ENCODE peak calls at places on chromosomes 1 and 21, in four cellular contexts. X is small intestine, D is pancreas, Z is tibial artery. G is an unnamed sample. For H3K36me3, the result is how much of the 10 kb centered on the place peaks cover.

GRCh38 chr1:37076168-37076567 is 41.9 kb upstream of the GRIK3 start:
- DNase-seq in X (no peak), D (no peak), Z (no peak), G (no peak)

GRCh38 chr1:108119500-108119899 is 80.6 kb downstream of the SLC25A24 start:
- DNase-seq in X (no peak), D (no peak), Z (no peak), G (no peak)

GRCh38 chr1:213357403-213357802 is 306.4 kb downstream of the RPS6KC1 start:
- DNase-seq in X (no peak), D (no peak), Z (no peak), G (no peak)

GRCh38 chr1:7827134-7827955 is 25.5 kb downstream of the UTS2 start:
- DNase-seq in X (peak), D (no peak), Z (no peak), G (no peak)

GRCh38 chr1:109425902-109426277 is 358 bp downstream of the PSMA5 start:
- DNase-seq in X (peak), D (no peak), Z (no peak), G (no peak)

GRCh38 chr1:68808351-68808750 is 311.5 kb upstream of the DEPDC1 start:
- DNase-seq in X (no peak), D (no peak), Z (no peak), G (no peak)

GRCh38 chr1:115827452-115827851 is 13.5 kb downstream of the NHLH2 start:
- DNase-seq in X (no peak), D (no peak), Z (no peak), G (no peak)

GRCh38 chr1:154698320-154699096 is 90.5 kb upstream of the ADAR start:
- DNase-seq in X (peak), D (peak), Z (no peak), G (peak)

GRCh38 chr21:39385299-39386145 is 36.6 kb upstream of the HMGN1 start:
- DNase-seq in X (peak), D (peak), Z (peak), G (peak)

GRCh38 chr1:175191654-175192053 is 922 bp downstream of the KIAA0040 start:
- DNase-seq in X (peak), D (peak), Z (no peak), G (no peak)

GRCh38 chr1:98704474-98704873 is 43.0 kb downstream of the SNX7 start:
- DNase-seq in X (no peak), D (no peak), Z (no peak), G (no peak)

GRCh38 chr1:177912991-177913390 is 56.9 kb downstream of the SEC16B start:
- DNase-seq in X (peak), D (peak), Z (no peak), G (no peak)

GRCh38 chr1:30675289-30675688 is 48.1 kb downstream of the MATN1 start:
- DNase-seq in X (no peak), D (no peak), Z (no peak), G (no peak)

GRCh38 chr1:217917277-217917887 is 286.2 kb downstream of the SPATA17 start:
- DNase-seq in X (peak), D (no peak), Z (no peak), G (no peak)

GRCh38 chr1:205542367-205542766 is 37.9 kb downstream of the CDK18 start:
- DNase-seq in X (no peak), D (no peak), Z (no peak), G (no peak)

GRCh38 chr1:24386241-24386640 is 27.3 kb downstream of the STPG1 start:
- DNase-seq in X (no peak), D (no peak), Z (no peak), G (no peak)

GRCh38 chr21:21968810-21969588 is 970.8 kb downstream of the NCAM2 start:
- DNase-seq in X (no peak), D (no peak), Z (no peak), G (no peak)

GRCh38 chr1:62595647-62596046 is 1.7 kb upstream of the ANGPTL3 start:
- DNase-seq in X (no peak), D (no peak), Z (no peak), G (no peak)

GRCh38 chr1:204285438-204286322 is 71.9 kb upstream of the GOLT1A start:
- DNase-seq in X (peak), D (no peak), Z (no peak), G (no peak)

GRCh38 chr1:154694995-154695394 is 87.0 kb upstream of the ADAR start:
- DNase-seq in X (no peak), D (no peak), Z (no peak), G (no peak)

GRCh38 chr1:154178006-154178405 is 13.9 kb downstream of the TPM3 start:
- DNase-seq in X (no peak), D (no peak), Z (no peak), G (no peak)

GRCh38 chr1:31694910-31695300 is 8.9 kb downstream of the COL16A1 start:
- DNase-seq in X (no peak), D (no peak), Z (no peak), G (no peak)

GRCh38 chr1:172629170-172629569 is 29.7 kb upstream of the FASLG start:
- DNase-seq in X (no peak), D (no peak), Z (no peak), G (no peak)

GRCh38 chr21:36471254-36471723 is 8.6 kb downstream of the CLDN14 start:
- DNase-seq in X (no peak), D (no peak), Z (no peak), G (no peak)

GRCh38 chr1:17397910-17398700 is 26.1 kb downstream of the PADI6 start:
- DNase-seq in X (no peak), D (no peak), Z (no peak), G (no peak)

GRCh38 chr1:35085421-35085820 is 6.2 kb downstream of the ZMYM1 start:
- DNase-seq in X (no peak), D (no peak), Z (no peak), G (no peak)

GRCh38 chr21:32889596-32889995 is 118.0 kb upstream of the PAXBP1 start:
- DNase-seq in X (no peak), D (no peak), Z (no peak), G (no peak)

GRCh38 chr1:63946866-63947491 is 173.2 kb downstream of the ROR1 start:
- DNase-seq in X (no peak), D (peak), Z (peak), G (no peak)

GRCh38 chr1:230641346-230641745 is 935 bp upstream of the COG2 start:
- DNase-seq in X (no peak), D (no peak), Z (no peak), G (no peak)

GRCh38 chr1:163162281-163162937 is 40.3 kb downstream of the RGS5 start:
- DNase-seq in X (no peak), D (no peak), Z (no peak), G (no peak)

GRCh38 chr1:234643850-234644134 is 33.8 kb upstream of the IRF2BP2 start:
- DNase-seq in X (no peak), D (no peak), Z (no peak), G (no peak)

GRCh38 chr1:91608876-91609275 is 108.2 kb downstream of the CDC7 start:
- DNase-seq in X (no peak), D (no peak), Z (no peak), G (no peak)

DNA sequence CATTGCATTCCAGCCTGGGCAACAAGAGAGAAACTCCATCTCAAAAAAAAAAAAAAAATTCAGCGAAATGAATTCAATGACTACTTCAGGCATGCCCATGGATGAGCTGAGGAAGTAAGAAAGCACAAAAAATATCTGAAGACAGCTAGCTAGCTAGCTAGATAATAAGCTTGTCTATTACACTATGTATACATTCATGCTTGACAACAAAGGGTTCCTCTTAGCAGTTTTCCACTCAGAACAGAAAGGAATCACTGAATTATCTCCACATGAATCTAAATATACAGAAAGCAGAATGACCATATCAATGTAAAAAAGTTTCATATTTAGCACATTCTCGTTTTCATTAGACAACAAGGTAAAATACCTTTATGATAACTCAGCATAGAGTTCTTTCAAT is 32.1 kb downstream of the USP48 start:
- DNase-seq in X (no peak), D (no peak), Z (no peak), G (no peak)
- H3K36me3 ChIP-seq in X (under half), D (under half), Z (half or more), G (half or more)

DNA sequence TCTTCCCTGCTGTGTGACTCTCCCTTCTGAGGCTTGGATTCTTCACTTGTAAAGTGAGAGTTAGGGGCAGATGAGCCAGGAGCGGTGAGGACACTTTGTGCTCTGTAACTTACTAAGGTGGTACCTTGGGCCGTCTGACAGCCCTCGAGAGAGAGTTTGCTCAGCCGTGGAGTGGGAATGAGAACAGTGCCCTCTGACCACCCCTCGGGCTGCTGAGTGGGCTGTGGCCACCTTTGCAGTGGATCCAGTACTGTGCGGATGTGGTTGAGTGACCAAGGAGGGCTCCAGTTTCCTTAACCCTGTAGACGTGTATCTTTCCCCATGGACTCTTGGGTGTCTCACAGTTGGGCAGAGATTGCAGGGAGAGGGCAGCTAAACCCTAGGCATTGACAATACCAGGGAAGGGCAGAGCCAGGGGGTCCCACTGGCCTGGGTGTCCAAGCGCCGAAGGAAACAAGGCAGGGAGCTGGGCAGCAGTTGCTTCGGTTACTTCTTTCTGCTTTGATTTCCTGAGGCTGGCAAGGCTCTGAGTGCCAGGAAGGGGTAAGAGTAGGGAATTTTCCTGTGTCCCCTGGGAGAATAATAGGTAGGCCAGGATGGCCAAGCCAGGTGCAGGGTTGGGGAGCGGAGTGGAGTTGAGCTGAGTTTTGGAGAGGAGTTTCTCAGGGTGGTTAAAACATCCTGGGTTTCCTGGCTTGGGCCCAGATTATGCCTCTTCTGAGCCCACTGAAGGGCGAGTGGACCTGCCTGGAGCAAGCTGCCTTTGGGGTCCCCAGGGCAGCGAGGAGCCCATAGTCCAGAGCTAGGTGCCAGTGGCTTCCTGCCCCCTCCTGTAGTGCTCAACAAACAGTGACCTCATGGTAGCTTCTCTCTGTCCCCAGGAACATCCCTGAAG is 27.6 kb downstream of the HMGCS2 start:
- DNase-seq in X (no peak), D (no peak), Z (no peak), G (no peak)
- H3K36me3 ChIP-seq in X (under half), D (under half), Z (under half), G (under half)

DNA sequence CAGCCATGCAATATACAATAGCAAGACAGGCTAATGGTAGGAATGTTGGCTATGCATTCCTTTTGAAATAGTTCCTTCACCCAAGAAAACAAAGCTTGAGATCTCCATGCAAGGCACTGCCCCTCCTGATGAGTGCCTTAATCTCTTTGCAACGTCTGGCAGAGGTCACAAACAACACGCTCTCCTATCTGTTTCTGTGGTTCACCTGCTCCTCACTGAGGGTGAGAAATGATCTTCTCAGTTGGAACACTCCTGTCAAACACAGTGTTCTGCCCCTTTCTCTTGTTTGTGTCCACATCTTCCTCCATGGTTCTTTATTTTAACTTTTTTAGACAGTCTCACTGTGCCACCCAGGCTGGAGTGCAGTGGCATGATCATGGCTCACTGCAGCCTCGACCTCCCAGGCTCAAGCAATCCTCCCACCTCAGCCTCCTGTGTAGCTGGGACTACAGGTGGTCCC is 21.2 kb upstream of the XPR1 start:
- DNase-seq in X (no peak), D (no peak), Z (no peak), G (no peak)
- H3K36me3 ChIP-seq in X (under half), D (under half), Z (under half), G (under half)

GRCh38 chr1:93360111-93360510 is 14.4 kb downstream of the DR1 start:
- DNase-seq in X (no peak), D (no peak), Z (no peak), G (no peak)

GRCh38 chr1:93362237-93362636 is 16.5 kb downstream of the DR1 start:
- DNase-seq in X (peak), D (no peak), Z (no peak), G (no peak)

GRCh38 chr1:93354749-93355148 is 9.0 kb downstream of the DR1 start:
- DNase-seq in X (no peak), D (no peak), Z (no peak), G (no peak)

GRCh38 chr1:93357242-93357641 is 11.5 kb downstream of the DR1 start:
- DNase-seq in X (no peak), D (no peak), Z (no peak), G (no peak)

GRCh38 chr1:93358293-93358692 is 12.6 kb downstream of the DR1 start:
- DNase-seq in X (no peak), D (no peak), Z (no peak), G (no peak)
- H3K36me3 ChIP-seq in X (under half), D (under half), Z (under half), G (under half)

GRCh38 chr1:202692959-202693555 is 17.2 kb downstream of the SYT2 start:
- DNase-seq in X (peak), D (peak), Z (peak), G (peak)

GRCh38 chr1:202689082-202689481 is 21.2 kb downstream of the SYT2 start:
- DNase-seq in X (no peak), D (no peak), Z (no peak), G (no peak)

GRCh38 chr1:202694354-202694753 is 15.9 kb downstream of the SYT2 start:
- DNase-seq in X (no peak), D (no peak), Z (no peak), G (no peak)

GRCh38 chr1:202689493-202690342 is 20.5 kb downstream of the SYT2 start:
- DNase-seq in X (no peak), D (no peak), Z (no peak), G (no peak)

GRCh38 chr1:202691846-202692245 is 18.4 kb downstream of the SYT2 start:
- DNase-seq in X (no peak), D (no peak), Z (no peak), G (no peak)
- H3K36me3 ChIP-seq in X (under half), D (under half), Z (under half), G (under half)

GRCh38 chr1:67418839-67419586 is 11.2 kb downstream of the SERBP1 start:
- DNase-seq in X (peak), D (no peak), Z (no peak), G (no peak)
- H3K36me3 ChIP-seq in X (under half), D (under half), Z (half or more), G (under half)

GRCh38 chr21:25767921-25768320 is 33.1 kb downstream of the GABPA start:
- DNase-seq in X (no peak), D (no peak), Z (no peak), G (no peak)
- H3K36me3 ChIP-seq in X (under half), D (under half), Z (under half), G (half or more)

GRCh38 chr1:70247122-70247521 is 25.9 kb downstream of the SRSF11 start:
- DNase-seq in X (no peak), D (no peak), Z (no peak), G (no peak)

GRCh38 chr1:70248729-70249128 is 27.5 kb downstream of the SRSF11 start:
- DNase-seq in X (no peak), D (no peak), Z (no peak), G (no peak)

GRCh38 chr1:70247768-70248167 is 26.6 kb downstream of the SRSF11 start:
- DNase-seq in X (no peak), D (no peak), Z (no peak), G (no peak)
- H3K36me3 ChIP-seq in X (under half), D (under half), Z (half or more), G (half or more)

GRCh38 chr1:1753607-1754005 is 24.7 kb downstream of the NADK start:
- DNase-seq in X (no peak), D (no peak), Z (no peak), G (no peak)

GRCh38 chr1:1752671-1753606 is 25.3 kb downstream of the NADK start:
- DNase-seq in X (no peak), D (no peak), Z (no peak), G (peak)

GRCh38 chr1:1755426-1755825 is 22.8 kb downstream of the NADK start:
- DNase-seq in X (no peak), D (no peak), Z (no peak), G (no peak)

GRCh38 chr1:1754051-1754815 is 24.0 kb downstream of the NADK start:
- DNase-seq in X (no peak), D (no peak), Z (no peak), G (no peak)

DNA sequence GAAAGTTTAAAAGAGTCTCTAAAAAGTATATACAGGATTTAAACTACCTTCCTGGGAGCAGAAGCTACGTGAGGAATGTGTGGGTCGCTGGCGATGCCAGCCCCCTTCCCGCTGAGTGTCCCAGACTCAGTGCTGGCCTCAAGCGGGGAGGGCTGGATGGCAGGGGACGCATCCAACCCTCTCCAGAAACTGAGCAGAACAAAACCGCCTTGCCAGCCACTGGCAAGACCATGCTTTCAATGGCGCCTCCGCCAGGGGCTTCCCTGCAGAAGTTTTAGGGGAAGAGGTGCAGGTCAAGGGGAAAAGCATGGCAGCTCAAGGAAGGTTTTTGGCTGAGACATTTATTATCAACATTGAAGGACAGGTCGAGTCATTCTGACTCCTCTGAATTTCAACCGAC is 26.1 kb downstream of the NADK start:
- DNase-seq in X (no peak), D (no peak), Z (no peak), G (no peak)
- H3K36me3 ChIP-seq in X (under half), D (under half), Z (half or more), G (half or more)

DNA sequence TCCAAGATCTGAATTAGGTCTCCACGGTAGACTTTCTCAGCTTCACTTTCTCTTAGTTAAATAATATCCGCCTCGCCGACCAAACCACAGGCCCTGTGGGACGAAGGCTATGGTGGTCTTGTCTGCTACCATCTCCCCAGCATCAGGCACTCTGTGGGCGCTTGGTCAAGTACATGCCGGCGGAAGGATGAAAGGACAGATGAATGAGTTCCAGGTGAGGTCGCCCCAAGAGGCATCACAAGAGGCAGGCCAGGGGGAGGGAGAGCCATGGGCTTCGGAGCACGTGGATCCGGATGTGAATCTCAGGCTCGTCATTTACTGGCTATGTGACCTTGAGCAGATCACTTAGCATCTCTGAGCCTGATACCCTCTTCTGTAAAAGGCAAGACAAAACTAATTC is 33.5 kb downstream of the ECE1 start:
- DNase-seq in X (no peak), D (peak), Z (no peak), G (no peak)
- H3K36me3 ChIP-seq in X (under half), D (under half), Z (half or more), G (under half)

G was measured in gastrocnemius medialis.